ENCODE peak calls at places on chromosomes 4 and X, in seven cellular contexts. V, L, Q, J, O, S and U are unnamed samples.

GRCh38 chr4:47198791-47199190 is 167.4 kb downstream of the GABRB1 start:
- DNase-seq in V (no peak), L (no peak), Q (no peak), J (peak; percentile 38), O (no peak), S (no peak), U (no peak)

GRCh38 chr4:129014566-129015509 is 78.5 kb downstream of the SCLT1 start:
- DNase-seq in V (no peak), L (no peak), Q (no peak), J (no peak), O (peak; percentile 14), S (peak; percentile 63), U (no peak)

GRCh38 chrX:3713225-3713936 is at the start of gene PRKX:
- DNase-seq in V (no peak), L (peak; percentile 60), Q (peak; percentile 69), J (peak; percentile 64), O (peak; percentile 36), S (no peak), U (peak; percentile 47)

GRCh38 chr4:86963697-86964096 is 28.9 kb downstream of the AFF1 start:
- DNase-seq in V (no peak), L (no peak), Q (no peak), J (no peak), O (peak; percentile 59), S (peak; percentile 66), U (peak; percentile 38)

GRCh38 chrX:25158635-25159034 is 142.9 kb upstream of the ARX start:
- DNase-seq in V (no peak), L (no peak), Q (no peak), J (no peak), O (no peak), S (no peak), U (no peak)

GRCh38 chrX:120308959-120309872 is 2.0 kb downstream of the TMEM255A start:
- DNase-seq in V (peak; percentile 54), L (peak; percentile 52), Q (peak; percentile 81), J (peak; percentile 94), O (peak; percentile 14), S (peak; percentile 24), U (peak; percentile 47)

GRCh38 chr4:123418486-123418931 is 21.9 kb downstream of the SPRY1 start:
- DNase-seq in V (peak; percentile 85), L (no peak), Q (peak; percentile 74), J (peak; percentile 97), O (peak; percentile 92), S (peak; percentile 34), U (peak; percentile 77)

GRCh38 chrX:153925387-153925738 is 701 bp downstream of the ARHGAP4 start:
- DNase-seq in V (no peak), L (no peak), Q (no peak), J (no peak), O (no peak), S (no peak), U (no peak)

GRCh38 chrX:106481341-106481740 is 130.4 kb upstream of the RADX start:
- DNase-seq in V (peak; percentile 48), L (peak; percentile 60), Q (peak; percentile 27), J (peak; percentile 55), O (peak; percentile 41), S (peak; percentile 55), U (peak; percentile 48)

GRCh38 chr4:66506985-66507384 is 836.7 kb upstream of the EPHA5 start:
- DNase-seq in V (no peak), L (no peak), Q (no peak), J (no peak), O (no peak), S (no peak), U (no peak)

GRCh38 chr4:184825394-184826314 is at the start of gene ACSL1:
- DNase-seq in V (peak; percentile 69), L (peak; percentile 73), Q (peak; percentile 71), J (peak; percentile 69), O (peak; percentile 53), S (peak; percentile 70), U (peak; percentile 64)

GRCh38 chrX:96564595-96564994 is 120.0 kb upstream of the DIAPH2 start:
- DNase-seq in V (no peak), L (no peak), Q (no peak), J (no peak), O (no peak), S (no peak), U (peak; percentile 44)

GRCh38 chrX:41142130-41142529 is 56.9 kb downstream of the USP9X start:
- DNase-seq in V (no peak), L (no peak), Q (no peak), J (no peak), O (no peak), S (no peak), U (peak; percentile 25)

GRCh38 chrX:13093489-13094140 is 49.2 kb upstream of the FAM9C start:
- DNase-seq in V (no peak), L (no peak), Q (no peak), J (no peak), O (no peak), S (no peak), U (no peak)

GRCh38 chrX:65644621-65645287 is 22.7 kb upstream of the MSN start:
- DNase-seq in V (no peak), L (no peak), Q (peak; percentile 27), J (peak; percentile 53), O (peak; percentile 79), S (no peak), U (peak; percentile 49)

GRCh38 chrX:45508459-45508858 is 307.8 kb upstream of the DIPK2B start:
- DNase-seq in V (no peak), L (no peak), Q (no peak), J (no peak), O (peak; percentile 23), S (no peak), U (peak; percentile 19)

GRCh38 chr4:145041378-145041777 is 56.6 kb downstream of the ANAPC10 start:
- DNase-seq in V (no peak), L (no peak), Q (no peak), J (no peak), O (no peak), S (no peak), U (no peak)

GRCh38 chr4:79065262-79065661 is 126.0 kb upstream of the PAQR3 start:
- DNase-seq in V (no peak), L (no peak), Q (no peak), J (no peak), O (no peak), S (no peak), U (no peak)

GRCh38 chr4:139956436-139957107 is 197.4 kb downstream of the MAML3 start:
- DNase-seq in V (no peak), L (no peak), Q (no peak), J (no peak), O (no peak), S (no peak), U (no peak)

GRCh38 chr4:151250706-151251105 is 26.3 kb upstream of the PRSS48 start:
- DNase-seq in V (peak; percentile 40), L (peak; percentile 59), Q (peak; percentile 63), J (peak; percentile 13), O (no peak), S (no peak), U (no peak)

GRCh38 chr4:139887962-139888735 is 222.5 kb downstream of the MGST2 start:
- DNase-seq in V (no peak), L (no peak), Q (no peak), J (peak; percentile 34), O (no peak), S (no peak), U (no peak)

GRCh38 chr4:77621254-77621653 is 15.6 kb downstream of the CXCL13 start:
- DNase-seq in V (no peak), L (no peak), Q (no peak), J (no peak), O (no peak), S (no peak), U (no peak)
- H3K4ac ChIP-seq in V (no peak overlapping the region), L (no peak overlapping the region), Q (no peak overlapping the region), J (no peak overlapping the region), O (no peak overlapping the region), S (no peak overlapping the region), U (no peak overlapping the region)

DNA sequence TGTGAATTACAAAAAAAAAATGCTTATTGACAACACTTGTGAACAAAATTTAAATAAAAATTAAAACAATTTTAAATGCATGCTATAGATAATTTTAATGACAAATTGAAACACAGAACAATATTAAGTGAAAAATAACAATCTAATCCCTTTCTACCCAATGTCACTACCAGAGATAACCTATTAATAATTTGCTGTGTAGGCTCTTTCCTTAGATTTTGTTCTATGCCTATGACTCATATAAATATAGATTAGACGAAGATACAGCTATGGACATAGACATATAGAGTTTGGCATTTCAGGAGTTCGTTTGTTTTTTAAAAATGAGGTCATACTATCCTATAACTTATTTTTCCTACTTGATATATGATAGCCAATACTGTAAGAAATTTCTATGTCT is 18.1 kb downstream of the PLAC8 start:
- DNase-seq in V (no peak), L (no peak), Q (no peak), J (no peak), O (no peak), S (no peak), U (no peak)
- H3K4ac ChIP-seq in V (no peak overlapping the region), L (no peak overlapping the region), Q (no peak overlapping the region), J (no peak overlapping the region), O (no peak overlapping the region), S (no peak overlapping the region), U (no peak overlapping the region)

DNA sequence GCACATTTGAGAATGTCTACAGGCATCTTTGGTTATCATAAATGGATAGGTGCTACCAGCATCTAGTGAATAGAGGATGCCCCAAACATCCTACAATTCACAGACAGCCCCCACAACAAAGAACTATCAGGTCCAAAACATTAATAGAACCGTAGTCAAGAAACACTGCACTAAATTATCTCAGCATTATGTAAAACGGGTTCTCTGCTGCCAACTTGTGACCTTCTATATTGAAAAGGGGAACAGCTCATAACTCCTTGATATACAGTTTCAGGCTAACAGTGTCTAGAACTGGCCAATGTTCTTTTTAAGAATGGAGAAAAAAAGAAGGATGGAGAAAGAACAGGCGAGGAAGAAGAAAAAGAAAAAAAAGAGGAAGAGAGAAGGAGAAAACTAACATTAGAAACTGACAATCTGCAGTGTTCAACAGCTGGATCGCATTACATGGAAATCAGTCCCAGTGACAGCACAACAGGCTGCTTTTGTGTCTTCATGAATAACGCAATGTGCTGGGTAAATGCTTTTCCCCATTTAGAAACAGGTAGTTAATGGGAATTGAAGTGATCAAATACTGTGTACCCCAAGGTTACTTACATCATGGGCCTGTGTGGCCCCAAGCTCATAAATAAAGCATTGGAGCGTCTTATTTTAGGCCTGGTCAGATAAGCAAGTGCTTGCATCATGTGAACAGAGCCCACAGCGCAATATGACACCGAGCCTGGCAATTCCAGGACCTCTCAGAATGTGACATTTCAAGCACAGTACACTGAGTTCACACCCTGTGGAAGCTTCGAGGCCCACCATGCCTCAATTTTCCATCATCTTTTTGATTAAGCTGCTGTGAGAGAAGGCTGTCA is 339.5 kb downstream of the DHX15 start:
- DNase-seq in V (peak; percentile 12), L (no peak), Q (no peak), J (no peak), O (peak; percentile 32), S (peak; percentile 62), U (peak; percentile 17)
- H3K4ac ChIP-seq in V (no peak overlapping the region), L (no peak overlapping the region), Q (no peak overlapping the region), J (no peak overlapping the region), O (no peak overlapping the region), S (no peak overlapping the region), U (no peak overlapping the region)

DNA sequence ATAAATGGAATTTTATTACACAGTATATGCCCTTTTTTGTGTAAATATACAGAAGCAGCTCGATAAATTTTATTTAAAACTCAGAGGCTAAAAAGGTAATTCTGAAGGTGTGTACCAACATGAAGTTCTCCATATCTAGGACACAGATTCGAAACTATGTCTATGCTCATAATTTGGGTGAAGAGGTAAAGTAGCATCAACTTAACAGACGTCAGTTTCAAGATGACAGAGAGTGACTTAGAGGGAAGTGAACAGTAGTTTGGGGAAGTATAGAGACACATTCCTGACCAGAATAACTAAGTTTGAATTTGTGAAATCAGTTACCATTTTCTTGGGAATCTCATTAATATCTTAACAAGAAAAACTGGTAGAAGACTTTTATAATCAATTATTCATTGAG is 2493.3 kb downstream of the ARAP2 start:
- DNase-seq in V (no peak), L (no peak), Q (no peak), J (no peak), O (no peak), S (no peak), U (no peak)
- H3K4ac ChIP-seq in V (no peak overlapping the region), L (no peak overlapping the region), Q (no peak overlapping the region), J (no peak overlapping the region), O (no peak overlapping the region), S (no peak overlapping the region), U (no peak overlapping the region)